ENCODE peak calls at places on chromosomes 11 and 22, in ten cellular contexts. T is naive thymus-derived CD8-positive, alpha-beta T cell; S is WTC11; B is left colon; U is activated CD4-positive, alpha-beta T cell treated with anti-CD3 and anti-CD28 coated beads for 36 hours; K is aorta; L is mucosa of descending colon; W is RWPE2; X is A549; R is naive thymus-derived CD4-positive, alpha-beta T cell. N is an unnamed sample.

GRCh38 chr11:86644291-86644690 is 28.1 kb downstream of the ME3 start:
- ATAC-seq in L (no peak), X (no peak), K (no peak), R (no peak), U (no peak), T (no peak), S (no peak), W (peak; percentile 83), B (no peak), N (no peak)

GRCh38 chr22:35894937-35895708 is 133.5 kb downstream of the RBFOX2 start:
- ATAC-seq in T (no peak), K (peak; percentile 94), X (peak; percentile 78), L (peak; percentile 83), S (peak; percentile 72), R (no peak), W (peak; percentile 91), U (no peak), B (peak; percentile 86), N (peak; percentile 93)

GRCh38 chr11:83044958-83045712 is 26.6 kb downstream of the RAB30 start:
- ATAC-seq in K (no peak), B (peak; percentile 63), T (no peak), X (peak; percentile 94), S (peak; percentile 76), R (peak; percentile 67), L (peak; percentile 78), W (peak; percentile 97), U (peak; percentile 83), N (peak; percentile 78)

GRCh38 chr22:46110215-46110614 is 40.1 kb upstream of the PPARA start:
- ATAC-seq in U (peak; percentile 38), W (peak; percentile 16), T (no peak), R (no peak), K (no peak), S (peak; percentile 36), X (peak; percentile 42), L (no peak), B (no peak), N (peak; percentile 7)

GRCh38 chr11:72070486-72070885 is 9.9 kb downstream of the NUMA1 start:
- ATAC-seq in T (no peak), X (no peak), U (no peak), B (no peak), S (no peak), K (no peak), R (no peak), W (no peak), L (no peak), N (no peak)

GRCh38 chr11:103609117-103610066 is 427.0 kb upstream of the DDI1 start:
- ATAC-seq in U (no peak), T (no peak), R (no peak), S (peak; percentile 98), B (no peak), K (peak; percentile 48), W (peak; percentile 99), L (no peak), X (peak; percentile 85), N (peak; percentile 42)

GRCh38 chr11:14538926-14539554 is 18.9 kb upstream of the PSMA1 start:
- ATAC-seq in W (no peak), T (no peak), S (no peak), U (no peak), X (no peak), L (no peak), K (no peak), B (no peak), R (no peak), N (no peak)

GRCh38 chr11:4531666-4532065 is 13.3 kb upstream of the OR52M1 start:
- ATAC-seq in R (no peak), L (no peak), K (no peak), X (no peak), S (peak; percentile 28), T (no peak), U (no peak), B (no peak), W (no peak), N (no peak)

GRCh38 chr11:102154806-102155205 is 44.6 kb downstream of the YAP1 start:
- ATAC-seq in R (no peak), X (no peak), U (no peak), T (no peak), B (no peak), K (no peak), S (no peak), L (no peak), W (no peak), N (no peak)